ENCODE peak calls at places on chromosomes 1 and 21, in ten cellular contexts. X, G, I, C, W, L, Q, O, B and J are unnamed samples.

GRCh38 chr1:74468982-74469603 is 43.3 kb downstream of the LRRC53 start:
- DNase-seq in X (peak; percentile 56), G (no peak), I (no peak), C (peak; percentile 54), W (no peak), L (no peak), Q (no peak), O (no peak), B (peak; percentile 27), J (no peak)

GRCh38 chr1:234535763-234536515 is 57.0 kb upstream of the TARBP1 start:
- DNase-seq in X (peak; percentile 70), G (no peak), I (peak; percentile 71), C (no peak), W (peak; percentile 91), L (peak; percentile 70), Q (no peak), O (no peak), B (no peak), J (no peak)

GRCh38 chr1:100921110-100921706 is 25.3 kb downstream of the SLC30A7 start:
- DNase-seq in X (peak; percentile 65), G (no peak), I (no peak), C (peak; percentile 61), W (no peak), L (no peak), Q (no peak), O (no peak), B (peak; percentile 75), J (no peak)

GRCh38 chr21:25103500-25104207 is 503.6 kb downstream of the MRPL39 start:
- DNase-seq in X (peak; percentile 35), G (peak; percentile 10), I (no peak), C (no peak), W (no peak), L (no peak), Q (no peak), O (no peak), B (no peak), J (no peak)

GRCh38 chr1:62107923-62108322 is 86.7 kb upstream of the L1TD1 start:
- DNase-seq in X (no peak), G (no peak), I (no peak), C (no peak), W (no peak), L (no peak), Q (no peak), O (no peak), B (no peak), J (no peak)

GRCh38 chr1:35097224-35097623 is 18.0 kb downstream of the ZMYM1 start:
- DNase-seq in X (no peak), G (peak; percentile 64), I (no peak), C (no peak), W (no peak), L (no peak), Q (no peak), O (no peak), B (no peak), J (peak; percentile 44)

GRCh38 chr1:198480876-198481275 is 59.6 kb downstream of the ATP6V1G3 start:
- DNase-seq in X (no peak), G (no peak), I (no peak), C (no peak), W (no peak), L (no peak), Q (no peak), O (no peak), B (no peak), J (no peak)

GRCh38 chr1:24091971-24092482 is 19.9 kb downstream of the MYOM3 start:
- DNase-seq in X (no peak), G (no peak), I (no peak), C (no peak), W (no peak), L (no peak), Q (no peak), O (no peak), B (no peak), J (no peak)

GRCh38 chr1:31371560-31371959 is 1.3 kb downstream of the FABP3 start:
- DNase-seq in X (no peak), G (no peak), I (no peak), C (no peak), W (no peak), L (no peak), Q (no peak), O (no peak), B (no peak), J (no peak)

GRCh38 chr1:31372961-31373896 is at the start of gene FABP3:
- DNase-seq in X (peak; percentile 51), G (no peak), I (peak; percentile 88), C (peak; percentile 29), W (peak; percentile 93), L (peak; percentile 83), Q (peak; percentile 93), O (peak; percentile 98), B (no peak), J (no peak)

GRCh38 chr1:31371121-31371520 is 1.8 kb downstream of the FABP3 start:
- DNase-seq in X (no peak), G (no peak), I (no peak), C (no peak), W (no peak), L (no peak), Q (no peak), O (no peak), B (no peak), J (no peak)

GRCh38 chr1:31373897-31374486 is 1.1 kb upstream of the FABP3 start:
- DNase-seq in X (no peak), G (no peak), I (no peak), C (no peak), W (no peak), L (no peak), Q (no peak), O (no peak), B (no peak), J (no peak)

GRCh38 chr1:31372051-31372450 is 825 bp downstream of the FABP3 start:
- DNase-seq in X (no peak), G (no peak), I (no peak), C (no peak), W (no peak), L (no peak), Q (no peak), O (no peak), B (no peak), J (no peak)
- H3K4me3 ChIP-seq in X (no peak overlapping the region), G (no peak overlapping the region), I (no peak overlapping the region), C (no peak overlapping the region), W (peak overlapping the region; percentile 56), L (no peak overlapping the region), Q (no peak overlapping the region), O (no peak overlapping the region), B (no peak overlapping the region), J (no peak overlapping the region)

DNA sequence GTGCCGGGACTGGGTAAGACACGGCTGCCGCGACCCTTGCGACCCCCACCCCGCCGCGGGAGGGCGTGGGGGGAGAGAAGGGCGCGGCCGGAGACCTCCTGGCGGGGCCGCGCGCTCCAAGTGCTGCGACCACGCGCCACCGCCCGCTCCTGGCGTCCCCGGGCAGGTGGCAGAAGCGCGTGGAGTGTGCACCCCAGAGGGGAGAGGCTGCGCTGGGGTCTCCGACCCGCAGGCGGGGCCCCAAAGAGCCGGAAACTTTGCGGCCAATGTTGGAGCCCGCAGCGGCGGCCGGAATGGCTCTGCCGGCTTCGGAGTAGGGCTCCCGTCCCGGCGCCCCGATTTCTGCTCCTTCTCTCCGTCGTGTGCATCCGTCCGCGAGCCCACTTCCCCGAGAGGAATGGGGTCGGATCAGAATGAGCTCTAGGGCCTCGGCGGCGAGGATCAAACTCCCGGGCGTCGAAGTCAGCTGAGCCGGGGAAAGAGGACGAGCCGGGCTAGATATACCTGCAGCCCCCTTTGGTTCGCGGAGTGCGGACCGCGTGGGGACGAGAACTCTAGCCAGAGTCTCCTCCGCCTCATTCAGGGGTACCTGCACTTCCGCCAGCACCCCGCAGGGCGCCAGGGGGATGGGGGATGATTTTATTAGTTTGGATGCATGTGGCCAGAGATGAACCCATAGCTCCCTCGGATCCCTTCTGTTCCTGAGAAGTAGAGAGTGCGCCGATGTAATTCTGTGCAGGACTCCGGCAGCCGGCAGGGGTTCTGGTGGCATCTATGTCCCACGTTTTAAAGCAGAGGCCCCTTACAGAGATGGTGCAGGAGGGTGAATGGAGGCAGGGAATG is 751 bp downstream of the STUM start:
- DNase-seq in X (no peak), G (no peak), I (peak; percentile 45), C (no peak), W (no peak), L (no peak), Q (no peak), O (peak; percentile 70), B (no peak), J (no peak)
- H3K4me3 ChIP-seq in X (no peak overlapping the region), G (no peak overlapping the region), I (peak overlapping the region; percentile 61), C (no peak overlapping the region), W (peak overlapping the region; percentile 57), L (peak overlapping the region; percentile 0), Q (peak overlapping the region; percentile 45), O (peak overlapping the region; percentile 73), B (peak overlapping the region; percentile 38), J (no peak overlapping the region)

GRCh38 chr1:205596876-205597275 is 34.9 kb downstream of the ELK4 start:
- DNase-seq in X (no peak), G (no peak), I (no peak), C (no peak), W (no peak), L (no peak), Q (no peak), O (no peak), B (peak; percentile 31), J (no peak)

GRCh38 chr1:205594846-205595245 is 37.0 kb downstream of the ELK4 start:
- DNase-seq in X (no peak), G (no peak), I (no peak), C (no peak), W (peak; percentile 17), L (no peak), Q (no peak), O (no peak), B (peak; percentile 67), J (no peak)

GRCh38 chr1:205595861-205596260 is 36.0 kb downstream of the ELK4 start:
- DNase-seq in X (no peak), G (no peak), I (no peak), C (peak; percentile 80), W (no peak), L (no peak), Q (no peak), O (no peak), B (no peak), J (no peak)

GRCh38 chr1:205593967-205594366 is 37.8 kb downstream of the ELK4 start:
- DNase-seq in X (no peak), G (no peak), I (no peak), C (no peak), W (peak; percentile 29), L (no peak), Q (peak; percentile 66), O (peak; percentile 36), B (peak; percentile 40), J (no peak)

GRCh38 chr1:205595435-205595834 is 36.4 kb downstream of the ELK4 start:
- DNase-seq in X (no peak), G (no peak), I (no peak), C (no peak), W (peak; percentile 31), L (no peak), Q (no peak), O (no peak), B (peak; percentile 87), J (no peak)
- H3K4me3 ChIP-seq in X (no peak overlapping the region), G (no peak overlapping the region), I (no peak overlapping the region), C (no peak overlapping the region), W (no peak overlapping the region), L (no peak overlapping the region), Q (no peak overlapping the region), O (no peak overlapping the region), B (peak overlapping the region; percentile 26), J (no peak overlapping the region)

GRCh38 chr1:937521-937920 is 13.8 kb downstream of the SAMD11 start:
- DNase-seq in X (no peak), G (no peak), I (no peak), C (no peak), W (no peak), L (no peak), Q (no peak), O (no peak), B (no peak), J (no peak)

GRCh38 chr1:938088-938683 is 14.5 kb downstream of the SAMD11 start:
- DNase-seq in X (peak; percentile 28), G (no peak), I (peak; percentile 53), C (peak; percentile 57), W (no peak), L (peak; percentile 76), Q (no peak), O (no peak), B (no peak), J (no peak)

GRCh38 chr1:935751-936231 is 12.1 kb downstream of the SAMD11 start:
- DNase-seq in X (no peak), G (no peak), I (peak; percentile 59), C (no peak), W (no peak), L (no peak), Q (no peak), O (peak; percentile 88), B (no peak), J (no peak)

GRCh38 chr1:936348-936747 is 12.6 kb downstream of the SAMD11 start:
- DNase-seq in X (no peak), G (no peak), I (no peak), C (no peak), W (no peak), L (no peak), Q (no peak), O (no peak), B (no peak), J (no peak)

GRCh38 chr1:936865-937264 is 13.1 kb downstream of the SAMD11 start:
- DNase-seq in X (no peak), G (no peak), I (no peak), C (no peak), W (no peak), L (no peak), Q (no peak), O (no peak), B (no peak), J (no peak)
- H3K4me3 ChIP-seq in X (no peak overlapping the region), G (no peak overlapping the region), I (no peak overlapping the region), C (no peak overlapping the region), W (no peak overlapping the region), L (no peak overlapping the region), Q (no peak overlapping the region), O (no peak overlapping the region), B (no peak overlapping the region), J (no peak overlapping the region)